ENCODE peak calls at places on chromosomes 12 and 14, in ten cellular contexts. O, T, F, P, R, C, A, G, E and W are unnamed samples.

GRCh38 chr12:124441443-124442190 is 125.8 kb downstream of the NCOR2 start:
- DNase-seq in A (no peak), T (no peak), C (no peak), F (peak; percentile 87), O (no peak), R (no peak), G (no peak), E (no peak), P (no peak), W (no peak)

GRCh38 chr12:112514926-112515642 is 96.3 kb downstream of the PTPN11 start:
- DNase-seq in C (no peak), T (no peak), E (no peak), O (peak; percentile 38), A (no peak), F (no peak), G (no peak), R (no peak), P (no peak), W (no peak)

GRCh38 chr12:92146497-92146828 is 817 bp upstream of the BTG1 start:
- DNase-seq in O (no peak), G (no peak), F (peak; percentile 71), R (no peak), A (no peak), P (no peak), C (no peak), T (no peak), E (no peak), W (no peak)

GRCh38 chr12:128672428-128672827 is 151.3 kb downstream of the SLC15A4 start:
- DNase-seq in C (no peak), G (no peak), E (no peak), A (no peak), O (no peak), T (no peak), F (no peak), R (no peak), P (no peak), W (no peak)

GRCh38 chr14:57751400-57751799 is 114.5 kb downstream of the SLC35F4 start:
- DNase-seq in E (no peak), C (no peak), T (no peak), F (no peak), O (no peak), P (no peak), G (no peak), A (no peak), R (no peak), W (no peak)

GRCh38 chr14:25132734-25133422 is 82.9 kb upstream of the STXBP6 start:
- DNase-seq in C (no peak), G (peak; percentile 84), A (no peak), R (peak; percentile 80), O (peak; percentile 65), F (peak; percentile 68), E (peak; percentile 26), P (peak; percentile 82), T (peak; percentile 69), W (peak; percentile 49)

GRCh38 chr12:4380332-4380731 is 820 bp upstream of the FGF23 start:
- DNase-seq in P (no peak), E (no peak), R (no peak), T (no peak), A (no peak), O (no peak), G (no peak), C (no peak), F (no peak), W (no peak)

GRCh38 chr12:24955853-24956252 is 7.0 kb upstream of the BCAT1 start:
- DNase-seq in R (no peak), F (no peak), G (no peak), P (no peak), A (no peak), E (no peak), O (peak; percentile 26), T (no peak), C (no peak), W (no peak)

GRCh38 chr12:85322715-85323114 is 42.7 kb downstream of the ALX1 start:
- DNase-seq in R (no peak), F (peak; percentile 8), C (no peak), O (no peak), T (no peak), E (no peak), G (no peak), P (no peak), A (no peak), W (no peak)

GRCh38 chr12:31235868-31236395 is 90.0 kb downstream of the SINHCAF start:
- DNase-seq in F (no peak), O (no peak), G (no peak), P (no peak), C (no peak), T (no peak), R (no peak), E (no peak), A (no peak), W (no peak)

GRCh38 chr14:77649326-77649725 is 32.9 kb upstream of the SPTLC2 start:
- DNase-seq in R (no peak), E (no peak), C (no peak), F (no peak), T (no peak), A (no peak), G (no peak), P (no peak), O (peak; percentile 84), W (no peak)

GRCh38 chr12:6263931-6264330 is 46.6 kb upstream of the PLEKHG6 start:
- DNase-seq in P (no peak), A (no peak), R (no peak), G (no peak), C (no peak), T (no peak), O (no peak), E (no peak), F (no peak), W (no peak)

GRCh38 chr14:29749327-29749726 is 178.3 kb downstream of the PRKD1 start:
- DNase-seq in F (peak; percentile 79), R (no peak), P (no peak), T (no peak), G (no peak), O (no peak), A (no peak), C (no peak), E (no peak), W (no peak)
- H3K4me3 ChIP-seq in F (no peak overlapping the region), R (no peak overlapping the region), P (no peak overlapping the region), T (no peak overlapping the region), G (no peak overlapping the region), O (no peak overlapping the region), A (no peak overlapping the region), C (no peak overlapping the region), E (no peak overlapping the region), W (no peak overlapping the region)

DNA sequence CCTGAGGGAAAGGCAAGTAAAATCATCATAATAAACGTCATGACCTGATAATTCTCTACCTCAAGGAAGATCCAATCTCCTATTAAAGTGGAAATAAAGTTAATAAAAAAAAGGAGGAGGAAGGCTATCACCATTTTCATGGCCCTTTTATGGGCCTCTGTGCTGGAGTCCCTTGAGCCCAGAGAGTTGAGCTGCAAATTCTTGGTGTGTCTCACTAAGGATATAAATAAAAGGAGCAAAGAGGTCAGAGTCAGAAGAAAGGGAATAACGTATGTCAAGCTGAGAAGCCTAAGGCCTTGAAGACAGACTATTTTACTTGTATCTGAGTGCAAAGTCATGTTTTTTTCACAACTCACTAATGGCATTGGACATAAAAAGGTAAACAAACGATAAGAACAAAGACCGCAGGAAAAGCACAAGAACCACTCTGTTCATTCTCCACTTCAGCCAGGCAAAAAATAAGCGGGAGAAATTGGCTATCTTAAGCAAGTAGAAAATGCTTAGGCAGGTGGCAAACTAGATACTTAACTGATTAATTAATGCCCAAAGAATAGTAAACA is 12.0 kb upstream of the SMIM10L1 start:
- DNase-seq in O (no peak), C (no peak), E (no peak), F (no peak), P (no peak), G (no peak), A (no peak), T (no peak), R (no peak), W (no peak)
- H3K36me3 ChIP-seq in O (no peaks in the 10 kb centered on the region), C (no peaks in the 10 kb centered on the region), E (peaks cover 9% of the 10 kb centered on the region), F (no peaks in the 10 kb centered on the region), P (no peaks in the 10 kb centered on the region), G (peaks cover 30% of the 10 kb centered on the region), A (no peaks in the 10 kb centered on the region), T (peaks cover 23% of the 10 kb centered on the region), R (no peaks in the 10 kb centered on the region), W (peaks cover 13% of the 10 kb centered on the region)

GRCh38 chr14:20656274-20656673 is 14.8 kb upstream of the OR6S1 start:
- DNase-seq in T (no peak), C (no peak), O (no peak), E (no peak), R (no peak), F (no peak), G (no peak), A (no peak), P (no peak), W (no peak)

GRCh38 chr14:20657216-20658211 is 16.0 kb upstream of the OR6S1 start:
- DNase-seq in E (no peak), O (peak; percentile 65), C (no peak), A (no peak), P (no peak), T (no peak), R (no peak), G (peak; percentile 59), F (no peak), W (peak; percentile 37)

GRCh38 chr14:20655851-20656250 is 14.4 kb upstream of the OR6S1 start:
- DNase-seq in T (no peak), C (no peak), R (no peak), O (no peak), A (no peak), E (no peak), P (no peak), G (no peak), F (no peak), W (no peak)

GRCh38 chr14:20659813-20660395 is 18.4 kb upstream of the OR6S1 start:
- DNase-seq in T (no peak), O (no peak), A (no peak), C (no peak), R (no peak), E (no peak), G (no peak), P (no peak), F (no peak), W (no peak)

DNA sequence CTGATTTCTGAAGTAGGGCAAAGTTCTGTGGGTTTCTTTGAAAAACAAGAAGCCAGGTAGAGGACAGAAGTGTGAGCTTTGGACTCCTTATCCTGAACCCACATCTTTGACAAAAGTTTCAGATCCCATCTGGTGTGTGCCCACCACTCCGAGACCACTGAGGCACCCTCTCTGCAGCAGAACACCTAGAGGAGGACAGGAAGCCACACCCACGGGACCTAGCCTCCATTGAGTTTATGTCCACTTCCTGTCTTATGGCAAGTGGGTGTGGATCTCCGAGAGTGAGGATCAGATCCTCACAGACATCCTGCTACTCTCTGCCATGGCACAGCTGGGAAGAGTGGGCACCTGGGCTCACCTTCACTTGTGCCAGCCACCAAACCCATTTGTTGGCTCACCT is 16.8 kb upstream of the OR6S1 start:
- DNase-seq in R (no peak), C (no peak), F (no peak), A (no peak), O (no peak), P (no peak), G (no peak), T (no peak), E (no peak), W (no peak)
- H3K4me3 ChIP-seq in R (no peak overlapping the region), C (no peak overlapping the region), F (no peak overlapping the region), A (no peak overlapping the region), O (no peak overlapping the region), P (no peak overlapping the region), G (no peak overlapping the region), T (no peak overlapping the region), E (no peak overlapping the region), W (no peak overlapping the region)

DNA sequence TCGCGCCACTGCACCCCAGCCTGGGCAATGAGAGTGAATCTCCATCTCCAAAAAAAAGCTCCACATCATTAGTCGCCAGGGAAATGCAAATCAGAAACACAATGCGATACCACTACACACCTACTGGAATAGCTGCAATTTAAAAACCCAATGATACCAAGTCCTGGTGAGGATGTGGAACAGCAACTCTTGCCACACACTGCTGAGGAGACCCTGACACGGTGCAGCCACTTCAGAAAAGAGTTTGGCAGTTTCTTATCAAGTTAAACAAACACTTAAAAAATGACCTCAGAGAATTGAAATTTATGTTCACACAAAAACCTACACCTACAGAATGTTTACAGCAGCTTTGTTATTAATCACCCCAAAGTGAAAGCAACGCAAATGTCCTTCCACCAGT is 12.1 kb downstream of the P2RX2 start:
- DNase-seq in E (no peak), C (no peak), G (no peak), T (no peak), A (no peak), O (no peak), P (no peak), F (no peak), R (no peak), W (no peak)
- H3K36me3 ChIP-seq in E (peaks cover 65% of the 10 kb centered on the region), C (no peaks in the 10 kb centered on the region), G (no peaks in the 10 kb centered on the region), T (peaks cover 54% of the 10 kb centered on the region), A (no peaks in the 10 kb centered on the region), O (peaks cover 55% of the 10 kb centered on the region), P (no peaks in the 10 kb centered on the region), F (peaks cover 15% of the 10 kb centered on the region), R (peaks cover 6% of the 10 kb centered on the region), W (peaks cover 43% of the 10 kb centered on the region)